ENCODE peak calls at places on chromosomes 4 and X, in eight cellular contexts. M is fibroblast of lung; I is CD8-positive, alpha-beta T cell; Q is colonic mucosa; V is gastrocnemius medialis; X is esophagus squamous epithelium; J is HAP-1; P is Karpas-422. E is an unnamed sample. For H3K9me3, the result is how much of the 10 kb centered on the place peaks cover.

GRCh38 chr4:113446019-113446418 is 315.5 kb downstream of the CAMK2D start:
- DNase-seq in J (peak), I (no peak), Q (no peak), X (no peak), V (no peak), M (peak), P (no peak), E (peak)

GRCh38 chr4:180734753-180735432 is 1508.3 kb upstream of the TENM3 start:
- DNase-seq in I (no peak), X (no peak), P (no peak), Q (no peak), V (no peak), M (no peak), J (no peak), E (no peak)

GRCh38 chr4:125682730-125683129 is 368.0 kb downstream of the FAT4 start:
- DNase-seq in Q (no peak), M (no peak), P (no peak), X (no peak), V (no peak), J (no peak), I (no peak), E (no peak)

GRCh38 chr4:125021189-125021588 is 293.6 kb upstream of the FAT4 start:
- DNase-seq in Q (no peak), M (no peak), V (no peak), J (no peak), X (no peak), P (no peak), I (no peak), E (no peak)

GRCh38 chr4:140092094-140092820 is 61.7 kb downstream of the MAML3 start:
- DNase-seq in M (no peak), I (no peak), Q (peak), P (no peak), X (no peak), J (peak), V (no peak), E (no peak)

GRCh38 chr4:71377561-71377960 is 38.7 kb downstream of the SLC4A4 start:
- DNase-seq in V (no peak), J (no peak), M (peak), P (no peak), Q (no peak), X (no peak), I (no peak), E (peak)

GRCh38 chrX:101191217-101191750 is 28.3 kb upstream of the DRP2 start:
- DNase-seq in X (no peak), P (peak), J (no peak), V (no peak), M (no peak), Q (no peak), I (no peak), E (peak)

GRCh38 chr4:82780398-82781231 is 18.0 kb downstream of the SCD5 start:
- DNase-seq in P (peak), I (no peak), V (no peak), J (peak), Q (peak), X (no peak), M (peak), E (peak)

GRCh38 chrX:16578218-16578617 is 71.7 kb upstream of the S100G start:
- DNase-seq in M (peak), X (no peak), J (no peak), V (no peak), P (no peak), Q (no peak), I (no peak), E (no peak)

GRCh38 chrX:16836371-16836770 is 33.8 kb downstream of the RBBP7 start:
- DNase-seq in V (no peak), X (no peak), P (no peak), J (no peak), Q (peak), I (no peak), M (peak), E (no peak)

GRCh38 chr4:59339631-59340030 is 1860.5 kb upstream of the ADGRL3 start:
- DNase-seq in P (no peak), X (no peak), I (no peak), M (no peak), V (no peak), J (no peak), Q (no peak), E (peak)

GRCh38 chr4:4864940-4865704 is 5.7 kb downstream of the MSX1 start:
- DNase-seq in X (no peak), I (no peak), Q (no peak), J (no peak), P (no peak), M (no peak), V (no peak), E (peak)

GRCh38 chr4:48778431-48779094 is 1.5 kb downstream of the FRYL start:
- DNase-seq in P (peak), M (peak), X (no peak), V (no peak), I (no peak), Q (no peak), J (peak), E (peak)

GRCh38 chr4:25900901-25901500 is 13.0 kb upstream of the SMIM20 start:
- DNase-seq in M (no peak), J (no peak), V (no peak), X (no peak), I (no peak), P (no peak), Q (no peak), E (no peak)

GRCh38 chrX:8179653-8180052 is 8.6 kb upstream of the VCX2 start:
- DNase-seq in Q (no peak), M (peak), X (no peak), V (no peak), P (no peak), I (no peak), J (no peak), E (peak)

GRCh38 chrX:83469551-83469950 is 38.5 kb upstream of the POU3F4 start:
- DNase-seq in J (peak), X (no peak), I (no peak), Q (peak), V (no peak), P (peak), M (no peak), E (no peak)

GRCh38 chrX:75045369-75045768 is 110.7 kb downstream of the ABCB7 start:
- DNase-seq in X (no peak), M (no peak), J (no peak), I (no peak), P (no peak), Q (no peak), V (no peak), E (no peak)

GRCh38 chrX:134670241-134670811 is 12.1 kb upstream of the PLAC1 start:
- DNase-seq in I (no peak), P (no peak), J (no peak), Q (no peak), V (peak), M (peak), X (no peak), E (peak)

GRCh38 chr4:48785302-48785701 is 5.2 kb upstream of the FRYL start:
- DNase-seq in P (no peak), V (no peak), Q (no peak), M (no peak), X (no peak), I (no peak), J (no peak), E (no peak)

DNA sequence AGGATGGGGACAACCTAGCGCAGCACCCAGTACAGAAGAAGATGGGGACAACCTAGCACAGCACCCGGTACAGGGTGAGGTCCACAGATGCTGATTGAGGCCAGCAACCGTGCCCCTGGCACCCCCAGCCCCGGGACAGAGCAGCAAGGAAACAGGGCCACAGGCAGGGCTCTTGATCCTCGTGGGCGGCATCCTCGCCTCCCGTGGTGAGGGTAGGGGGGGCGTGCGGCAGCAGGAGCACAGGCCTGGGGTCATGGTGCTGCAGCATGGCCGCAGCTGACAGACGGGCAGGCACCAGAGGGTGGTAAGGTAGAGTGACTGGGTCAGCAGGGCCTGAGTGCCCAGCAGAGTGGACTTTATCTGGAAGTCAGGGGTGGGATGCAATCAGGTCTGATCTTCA is 89.5 kb downstream of the HMX1 start:
- DNase-seq in J (no peak), X (no peak), I (no peak), V (no peak), M (no peak), Q (no peak), P (no peak), E (no peak)
- H3K9me3 ChIP-seq in J (under half), X (under half), I (under half), V (under half), M (under half), Q (under half), P (under half), E (under half)

GRCh38 chrX:137547291-137547690 is 18.6 kb upstream of the ZIC3 start:
- DNase-seq in X (no peak), J (no peak), M (no peak), V (no peak), Q (no peak), P (no peak), I (no peak), E (no peak)
- H3K4me3 ChIP-seq in X (no peak), J (no peak), M (no peak), V (no peak), Q (no peak), P (no peak), I (no peak), E (no peak)

GRCh38 chr4:116531870-116532269 is 553.5 kb downstream of the TRAM1L1 start:
- DNase-seq in P (no peak), I (no peak), M (no peak), V (no peak), Q (no peak), J (no peak), X (no peak), E (no peak)

GRCh38 chr4:116531026-116531425 is 554.4 kb downstream of the TRAM1L1 start:
- DNase-seq in V (no peak), M (no peak), X (no peak), I (no peak), Q (no peak), P (no peak), J (no peak), E (no peak)

GRCh38 chr4:116529129-116529528 is 556.2 kb downstream of the TRAM1L1 start:
- DNase-seq in P (no peak), I (no peak), V (no peak), Q (no peak), M (no peak), X (no peak), J (no peak), E (no peak)
- H3K9me3 ChIP-seq in P (under half), I (under half), V (under half), Q (under half), M (under half), X (under half), J (under half), E (under half)

GRCh38 chr4:153494562-153494961 is 28.4 kb downstream of the TMEM131L start:
- DNase-seq in X (no peak), I (no peak), V (no peak), P (no peak), M (no peak), Q (no peak), J (peak), E (no peak)

GRCh38 chr4:153499005-153499404 is 32.8 kb downstream of the TMEM131L start:
- DNase-seq in X (no peak), Q (no peak), P (no peak), V (no peak), J (no peak), M (no peak), I (no peak), E (no peak)

GRCh38 chr4:153497988-153498967 is 32.1 kb downstream of the TMEM131L start:
- DNase-seq in P (peak), Q (no peak), I (no peak), M (peak), J (peak), V (no peak), X (no peak), E (no peak)

GRCh38 chr4:153495480-153496206 is 29.5 kb downstream of the TMEM131L start:
- DNase-seq in V (no peak), M (no peak), I (no peak), X (no peak), J (no peak), P (no peak), Q (no peak), E (no peak)

GRCh38 chr4:153497091-153497531 is 31.0 kb downstream of the TMEM131L start:
- DNase-seq in M (no peak), I (no peak), J (no peak), V (no peak), Q (no peak), X (no peak), P (peak), E (peak)
- H3K4me3 ChIP-seq in M (no peak), I (no peak), J (no peak), V (no peak), Q (no peak), X (no peak), P (peak), E (no peak)

GRCh38 chrX:148311544-148311943 is 188.9 kb upstream of the AFF2 start:
- DNase-seq in X (no peak), P (peak), V (no peak), J (no peak), M (no peak), Q (no peak), I (no peak), E (no peak)
- H3K9me3 ChIP-seq in X (under half), P (under half), V (under half), J (under half), M (under half), Q (under half), I (under half), E (under half)

GRCh38 chr4:142406917-142407501 is 439.1 kb downstream of the INPP4B start:
- DNase-seq in P (no peak), V (no peak), Q (no peak), I (no peak), J (no peak), M (no peak), X (no peak), E (no peak)

GRCh38 chr4:142404191-142404611 is 441.9 kb downstream of the INPP4B start:
- DNase-seq in J (no peak), M (peak), P (no peak), I (no peak), X (no peak), Q (no peak), V (peak), E (no peak)

GRCh38 chr4:142405021-142405991 is 440.8 kb downstream of the INPP4B start:
- DNase-seq in I (peak), M (peak), V (peak), P (no peak), X (no peak), Q (peak), J (no peak), E (peak)

GRCh38 chr4:142407569-142407968 is 438.5 kb downstream of the INPP4B start:
- DNase-seq in P (no peak), M (peak), X (no peak), J (no peak), I (no peak), V (no peak), Q (no peak), E (no peak)

DNA sequence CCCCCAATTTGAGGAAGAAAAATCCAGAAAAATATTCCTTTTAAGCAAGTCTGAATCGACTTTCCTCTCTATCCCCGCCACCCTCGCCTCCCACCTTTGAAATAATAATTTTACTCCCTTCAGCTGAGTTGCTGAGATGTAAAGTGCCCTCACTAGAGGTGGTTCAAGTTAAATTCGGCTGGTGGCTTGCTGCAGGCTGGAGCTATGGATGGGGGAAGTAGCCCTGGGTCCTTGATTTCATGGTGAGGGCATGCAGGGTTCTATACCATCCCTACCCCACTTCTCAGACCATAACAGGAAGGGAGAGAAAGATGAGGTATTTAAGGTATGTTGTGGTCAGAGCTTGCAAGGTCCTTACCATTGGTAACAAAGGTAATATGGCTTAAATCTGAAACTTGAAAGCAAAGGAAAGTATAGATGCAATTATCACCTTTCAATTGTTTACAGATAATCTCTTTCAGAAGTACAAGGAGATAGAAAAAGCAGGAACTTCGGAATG is 440.0 kb downstream of the INPP4B start:
- DNase-seq in Q (no peak), X (no peak), I (no peak), V (no peak), P (no peak), M (peak), J (peak), E (peak)
- H3K4me3 ChIP-seq in Q (no peak), X (no peak), I (peak), V (no peak), P (no peak), M (peak), J (no peak), E (no peak)

GRCh38 chrX:153520286-153520917 is 3.0 kb downstream of the ATP2B3 start:
- DNase-seq in J (no peak), P (no peak), V (no peak), X (no peak), M (no peak), Q (no peak), I (no peak), E (no peak)

GRCh38 chrX:153516055-153516454 is 1.4 kb upstream of the ATP2B3 start:
- DNase-seq in X (no peak), M (no peak), V (no peak), I (no peak), P (no peak), J (no peak), Q (no peak), E (no peak)

GRCh38 chrX:153517421-153517820 is at the start of gene ATP2B3:
- DNase-seq in I (no peak), M (no peak), P (no peak), J (no peak), V (no peak), Q (no peak), X (no peak), E (no peak)

GRCh38 chrX:153519569-153520285 is 2.3 kb downstream of the ATP2B3 start:
- DNase-seq in M (peak), V (no peak), Q (no peak), J (no peak), P (no peak), I (no peak), X (no peak), E (no peak)

DNA sequence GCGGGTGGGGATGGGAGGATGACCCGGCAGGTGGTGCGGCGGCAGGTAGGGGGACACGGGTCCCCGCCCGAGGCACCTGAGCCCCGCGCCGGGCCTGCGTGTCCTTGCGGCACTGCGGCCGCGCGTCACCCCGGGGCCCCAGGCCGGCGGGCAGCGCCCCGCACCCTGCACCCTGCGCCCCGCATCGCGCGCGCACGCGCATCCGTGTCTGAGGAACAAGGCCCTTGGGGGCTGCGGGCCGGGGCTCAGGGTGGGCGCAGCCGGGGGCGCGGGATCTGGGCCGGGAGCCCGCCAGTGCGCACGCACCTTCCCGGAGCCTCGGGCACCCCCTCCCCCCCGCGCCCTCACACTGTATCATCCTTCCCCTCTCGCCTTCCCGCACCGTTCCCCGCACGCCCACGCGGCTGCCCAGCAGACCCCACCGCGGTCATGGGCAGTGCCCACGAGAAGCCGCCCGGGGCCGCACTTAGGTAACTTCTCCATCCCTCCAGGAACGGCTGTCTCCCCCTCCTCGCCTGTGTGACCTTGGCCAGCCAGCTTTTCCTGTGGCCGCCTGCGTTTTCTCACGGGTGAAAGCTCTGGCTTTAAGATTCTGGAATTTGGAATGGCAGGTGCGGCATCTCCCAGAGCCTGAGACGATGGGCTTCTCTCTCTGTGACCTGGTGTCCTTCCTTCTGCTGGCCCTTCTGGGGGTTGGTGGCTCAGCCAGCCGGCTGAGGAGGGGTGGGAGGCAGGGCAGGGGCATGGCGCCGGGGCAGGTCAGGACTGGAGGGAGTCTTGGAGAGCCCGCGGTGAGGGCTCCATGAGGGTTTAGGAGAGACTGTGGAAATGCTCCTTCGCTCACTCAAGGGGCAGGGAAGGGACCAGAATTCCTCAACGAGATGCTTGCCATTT is 746 bp downstream of the ATP2B3 start:
- DNase-seq in I (no peak), J (no peak), Q (no peak), P (no peak), M (no peak), V (no peak), X (no peak), E (no peak)
- H3K9me3 ChIP-seq in I (under half), J (under half), Q (under half), P (under half), M (under half), V (under half), X (under half), E (under half)